ENCODE peak calls at places on chromosomes 7 and 10, in eight cellular contexts. C, H, Z, N, J, P, V and B are unnamed samples.

GRCh38 chr10:68348265-68348741 is 15.6 kb upstream of the PBLD start:
- DNase-seq in C (no peak), N (peak; percentile 22), J (peak; percentile 71), V (peak; percentile 42), P (peak; percentile 9), Z (no peak), H (peak; percentile 69), B (no peak)

GRCh38 chr7:66597472-66597871 is 31.2 kb upstream of the KCTD7 start:
- DNase-seq in C (no peak), V (no peak), Z (no peak), N (no peak), J (no peak), P (no peak), H (no peak), B (no peak)

GRCh38 chr10:106285199-106285598 is 879.3 kb downstream of the SORCS1 start:
- DNase-seq in J (peak; percentile 19), V (no peak), N (no peak), C (no peak), Z (no peak), H (no peak), P (no peak), B (no peak)

GRCh38 chr10:42753126-42753506 is 29.5 kb upstream of the BMS1 start:
- DNase-seq in N (peak; percentile 55), P (peak; percentile 23), Z (peak; percentile 47), V (peak; percentile 89), C (peak; percentile 84), H (peak; percentile 64), J (peak; percentile 85), B (no peak)

GRCh38 chr10:30791197-30791611 is 161.7 kb upstream of the LYZL2 start:
- DNase-seq in P (no peak), N (no peak), V (no peak), Z (no peak), C (no peak), H (no peak), J (no peak), B (no peak)

GRCh38 chr10:49208996-49209395 is 20.8 kb upstream of the TMEM273 start:
- DNase-seq in C (no peak), P (no peak), V (no peak), N (no peak), H (no peak), J (no peak), Z (no peak), B (no peak)

GRCh38 chr7:143027032-143027431 is at the start of gene OR9A2:
- DNase-seq in H (no peak), J (no peak), P (no peak), C (no peak), Z (no peak), N (no peak), V (no peak), B (no peak)

GRCh38 chr7:96674565-96674964 is 35.1 kb downstream of the SEM1 start:
- DNase-seq in C (no peak), N (no peak), J (no peak), H (no peak), V (no peak), P (no peak), Z (no peak), B (no peak)

GRCh38 chr7:108094933-108095710 is 35.0 kb downstream of the LAMB4 start:
- DNase-seq in P (peak; percentile 7), Z (peak; percentile 24), C (no peak), N (no peak), V (peak; percentile 71), J (peak; percentile 95), H (no peak), B (peak; percentile 93)

GRCh38 chr7:4079366-4079765 is 602.7 kb upstream of the FOXK1 start:
- DNase-seq in V (no peak), J (no peak), P (no peak), C (no peak), H (no peak), N (no peak), Z (no peak), B (no peak)

GRCh38 chr7:98988641-98989040 is 110.3 kb downstream of the TRRAP start:
- DNase-seq in Z (no peak), N (no peak), C (peak; percentile 12), J (no peak), H (no peak), P (no peak), V (no peak), B (no peak)

GRCh38 chr7:26250239-26250638 is 41.4 kb upstream of the SNX10 start:
- DNase-seq in H (no peak), V (no peak), C (no peak), N (no peak), Z (no peak), P (no peak), J (no peak), B (no peak)

GRCh38 chr7:98229991-98230745 is 18.9 kb downstream of the BHLHA15 start:
- DNase-seq in J (no peak), Z (no peak), N (no peak), P (no peak), H (no peak), C (no peak), V (no peak), B (no peak)

GRCh38 chr10:51783907-51784306 is 84.5 kb upstream of the CSTF2T start:
- DNase-seq in H (no peak), Z (no peak), P (no peak), V (no peak), C (no peak), N (no peak), J (no peak), B (no peak)

GRCh38 chr10:80751940-80752339 is 214.2 kb downstream of the SH2D4B start:
- DNase-seq in J (no peak), Z (no peak), H (peak; percentile 75), V (no peak), N (no peak), C (no peak), P (no peak), B (no peak)

GRCh38 chr7:18497800-18498199 is 2.3 kb downstream of the HDAC9 start:
- DNase-seq in P (no peak), J (no peak), H (no peak), V (no peak), N (no peak), C (no peak), Z (no peak), B (no peak)

GRCh38 chr7:120131096-120131839 is 141.7 kb upstream of the KCND2 start:
- DNase-seq in V (no peak), N (no peak), P (no peak), C (no peak), J (no peak), Z (no peak), H (no peak), B (no peak)

GRCh38 chr10:62587011-62587410 is 212.8 kb downstream of the ZNF365 start:
- DNase-seq in J (peak; percentile 33), V (no peak), P (no peak), Z (no peak), H (no peak), N (no peak), C (no peak), B (no peak)

GRCh38 chr10:12643279-12643678 is 293.9 kb downstream of the CAMK1D start:
- DNase-seq in Z (no peak), C (no peak), N (no peak), H (no peak), V (no peak), P (no peak), J (no peak), B (no peak)

GRCh38 chr7:16918288-16918895 is 36.6 kb upstream of the AGR3 start:
- DNase-seq in P (peak; percentile 50), N (no peak), C (no peak), J (peak; percentile 65), H (peak; percentile 65), Z (peak; percentile 25), V (peak; percentile 16), B (no peak)

GRCh38 chr7:74476546-74477095 is 22.9 kb downstream of the GTF2IRD1 start:
- DNase-seq in P (no peak), C (no peak), V (no peak), N (no peak), Z (no peak), J (no peak), H (no peak), B (no peak)

GRCh38 chr7:99375070-99375807 is 709 bp downstream of the ARPC1B start:
- DNase-seq in N (peak; percentile 35), P (peak; percentile 43), Z (peak; percentile 61), V (peak; percentile 92), C (peak; percentile 91), J (peak; percentile 87), H (peak; percentile 84), B (no peak)

GRCh38 chr7:105911961-105912575 is 35.7 kb upstream of the ATXN7L1 start:
- DNase-seq in J (peak; percentile 59), P (no peak), C (no peak), Z (no peak), V (peak; percentile 11), H (no peak), N (no peak), B (no peak)

GRCh38 chr10:127815147-127815546 is 77.6 kb downstream of the CLRN3 start:
- DNase-seq in N (no peak), V (no peak), C (no peak), Z (no peak), H (no peak), J (no peak), P (no peak), B (no peak)

GRCh38 chr7:96899108-96899507 is 106.2 kb upstream of the DLX6 start:
- DNase-seq in V (no peak), N (no peak), H (no peak), J (no peak), P (peak; percentile 80), C (no peak), Z (no peak), B (no peak)

GRCh38 chr10:25753776-25754175 is 180.3 kb upstream of the MYO3A start:
- DNase-seq in H (peak; percentile 58), Z (no peak), J (peak; percentile 13), V (no peak), P (no peak), C (no peak), N (no peak), B (peak; percentile 97)

GRCh38 chr7:154484406-154484805 is 432.2 kb downstream of the DPP6 start:
- DNase-seq in N (no peak), J (no peak), C (no peak), V (no peak), P (peak; percentile 96), Z (no peak), H (no peak), B (no peak)

GRCh38 chr7:124718032-124718766 is 47.4 kb downstream of the GPR37 start:
- DNase-seq in P (no peak), N (no peak), V (peak; percentile 52), J (no peak), C (no peak), Z (no peak), H (no peak), B (no peak)

GRCh38 chr10:27482984-27483956 is 20.8 kb upstream of the RAB18 start:
- DNase-seq in P (no peak), N (no peak), V (peak; percentile 24), Z (no peak), J (peak; percentile 80), C (no peak), H (no peak), B (no peak)